ENCODE peak calls at places on chromosomes 13 and 19, in ten cellular contexts. L is stimulated activated CD4-positive, alpha-beta T cell treated with anti-CD3 and anti-CD28 coated beads, Interleukin-4, amount 100 ng/mL, for 48 hours; X is omental fat pad; A is HT1080; Q is NAMALWA; Z is naive thymus-derived CD4-positive, alpha-beta T cell; R is nephron progenitor cell; P is heart left ventricle; J is NCI-H1436 treated with DMSO at 0.1 percent for 48 hours; E is GM10248. W is an unnamed sample.

GRCh38 chr13:27401210-27401609 is 23.2 kb upstream of the GTF3A start:
- DNase-seq in L (no peak), X (no peak), A (no peak), Q (no peak), Z (no peak), R (no peak), P (peak; percentile 26), J (no peak), E (no peak), W (no peak)

GRCh38 chr13:30257433-30258099 is 49.8 kb downstream of the KATNAL1 start:
- DNase-seq in L (no peak), X (no peak), A (no peak), Q (peak; percentile 21), Z (no peak), R (peak; percentile 42), P (no peak), J (no peak), E (peak; percentile 28), W (peak; percentile 48)

GRCh38 chr13:111429064-111429558 is 108.7 kb downstream of the TEX29 start:
- DNase-seq in L (peak; percentile 19), X (no peak), A (peak; percentile 45), Q (peak; percentile 83), Z (no peak), R (peak; percentile 70), P (no peak), J (no peak), E (peak; percentile 47), W (peak; percentile 29)

GRCh38 chr13:102191951-102192461 is 209.8 kb downstream of the FGF14 start:
- DNase-seq in L (no peak), X (no peak), A (peak; percentile 74), Q (no peak), Z (no peak), R (no peak), P (no peak), J (no peak), E (no peak), W (no peak)

GRCh38 chr13:23789576-23790346 is 99.4 kb downstream of the MIPEP start:
- DNase-seq in L (no peak), X (no peak), A (no peak), Q (no peak), Z (no peak), R (no peak), P (no peak), J (no peak), E (no peak), W (no peak)

GRCh38 chr19:45468159-45468651 is 409 bp downstream of the FOSB start:
- DNase-seq in L (no peak), X (no peak), A (no peak), Q (no peak), Z (no peak), R (peak; percentile 49), P (peak; percentile 35), J (no peak), E (no peak), W (peak; percentile 31)

GRCh38 chr13:27634231-27634630 is 12.5 kb downstream of the POLR1D start:
- DNase-seq in L (no peak), X (no peak), A (no peak), Q (no peak), Z (no peak), R (no peak), P (no peak), J (no peak), E (no peak), W (no peak)

GRCh38 chr19:19711934-19712828 is 20.7 kb downstream of the ZNF14 start:
- DNase-seq in L (no peak), X (no peak), A (no peak), Q (no peak), Z (no peak), R (no peak), P (no peak), J (no peak), E (no peak), W (no peak)

GRCh38 chr19:58543826-58544590 is at the start of gene TRIM28:
- DNase-seq in L (peak; percentile 99), X (peak; percentile 99), A (peak; percentile 99), Q (peak; percentile 99), Z (peak; percentile 100), R (peak; percentile 100), P (peak; percentile 99), J (no peak), E (peak; percentile 100), W (peak; percentile 99)

GRCh38 chr13:63198076-63198475 is 1782.4 kb upstream of the PCDH20 start:
- DNase-seq in L (no peak), X (no peak), A (no peak), Q (no peak), Z (no peak), R (no peak), P (no peak), J (no peak), E (no peak), W (no peak)

GRCh38 chr19:53877361-53877766 is 4.6 kb upstream of the PRKCG start:
- DNase-seq in L (no peak), X (no peak), A (no peak), Q (peak; percentile 90), Z (peak; percentile 88), R (no peak), P (no peak), J (no peak), E (no peak), W (no peak)

GRCh38 chr19:45150180-45150579 is 10.6 kb downstream of the NKPD1 start:
- DNase-seq in L (no peak), X (no peak), A (no peak), Q (no peak), Z (no peak), R (no peak), P (no peak), J (no peak), E (no peak), W (no peak)

GRCh38 chr19:48516536-48516935 is 4.9 kb upstream of the LMTK3 start:
- DNase-seq in L (no peak), X (no peak), A (no peak), Q (no peak), Z (no peak), R (no peak), P (no peak), J (no peak), E (no peak), W (no peak)

GRCh38 chr13:46172531-46172991 is 9.4 kb downstream of the LCP1 start:
- DNase-seq in L (no peak), X (no peak), A (peak; percentile 76), Q (peak; percentile 41), Z (peak; percentile 76), R (no peak), P (no peak), J (no peak), E (no peak), W (peak; percentile 83)

GRCh38 chr13:99376132-99376531 is 68.9 kb upstream of the GPR183 start:
- DNase-seq in L (no peak), X (no peak), A (no peak), Q (peak; percentile 92), Z (no peak), R (no peak), P (no peak), J (no peak), E (peak; percentile 77), W (peak; percentile 83)

GRCh38 chr19:34306213-34306661 is 51.9 kb downstream of the GARRE1 start:
- DNase-seq in L (no peak), X (no peak), A (no peak), Q (no peak), Z (no peak), R (no peak), P (no peak), J (no peak), E (no peak), W (no peak)

GRCh38 chr13:94198666-94199065 is 280.8 kb downstream of the DCT start:
- DNase-seq in L (no peak), X (no peak), A (peak; percentile 23), Q (no peak), Z (no peak), R (no peak), P (no peak), J (no peak), E (no peak), W (no peak)